ENCODE peak calls at places on chromosome 14, in four cellular contexts. One of them, this sample, is unnamed.

GRCh38 chr14:91149462-91149861 is 35.6 kb downstream of the DGLUCY start:
- DNase-seq in HepG2: peak; percentile 92
- DNase-seq in WTC11: no peak
- DNase-seq in A549: peak; percentile 32
- DNase-seq in this sample: peak; percentile 32

GRCh38 chr14:80974338-80975078 is 19.1 kb downstream of the TSHR start:
- DNase-seq in HepG2: no peak
- DNase-seq in A549: no peak
- DNase-seq in WTC11: no peak
- DNase-seq in this sample: no peak

GRCh38 chr14:71597955-71598659 is 334.1 kb upstream of the RGS6 start:
- DNase-seq in WTC11: no peak
- DNase-seq in HepG2: no peak
- DNase-seq in A549: no peak
- DNase-seq in this sample: no peak

GRCh38 chr14:44732144-44732543 is 225.1 kb upstream of the FSCB start:
- DNase-seq in A549: no peak
- DNase-seq in WTC11: no peak
- DNase-seq in HepG2: no peak
- DNase-seq in this sample: no peak

GRCh38 chr14:53265025-53265424 is 111.9 kb upstream of the DDHD1 start:
- DNase-seq in WTC11: no peak
- DNase-seq in HepG2: no peak
- DNase-seq in A549: no peak
- DNase-seq in this sample: no peak

GRCh38 chr14:64966976-64967375 is 5.2 kb downstream of the RAB15 start:
- DNase-seq in HepG2: no peak
- DNase-seq in A549: no peak
- DNase-seq in WTC11: no peak
- DNase-seq in this sample: no peak

GRCh38 chr14:54410215-54410614 is 13.4 kb downstream of the CDKN3 start:
- DNase-seq in HepG2: peak; percentile 20
- DNase-seq in WTC11: no peak
- DNase-seq in A549: no peak
- DNase-seq in this sample: no peak

GRCh38 chr14:93977790-93978581 is 1.6 kb upstream of the ASB2 start:
- DNase-seq in A549: no peak
- DNase-seq in HepG2: no peak
- DNase-seq in WTC11: no peak
- DNase-seq in this sample: no peak

GRCh38 chr14:100106260-100106659 is 41.0 kb downstream of the EVL start:
- DNase-seq in A549: no peak
- DNase-seq in HepG2: no peak
- DNase-seq in WTC11: no peak
- DNase-seq in this sample: peak; percentile 22

GRCh38 chr14:54564799-54565235 is 2.1 kb upstream of the SAMD4A start:
- DNase-seq in HepG2: peak; percentile 13
- DNase-seq in WTC11: no peak
- DNase-seq in A549: no peak
- DNase-seq in this sample: no peak

GRCh38 chr14:100147181-100147631 is 12.2 kb downstream of the DEGS2 start:
- DNase-seq in A549: no peak
- DNase-seq in HepG2: no peak
- DNase-seq in WTC11: no peak
- DNase-seq in this sample: no peak

GRCh38 chr14:87049886-87050820 is 942.8 kb downstream of the GALC start:
- DNase-seq in HepG2: peak; percentile 37
- DNase-seq in A549: peak; percentile 2
- DNase-seq in WTC11: peak; percentile 62
- DNase-seq in this sample: no peak

GRCh38 chr14:30569216-30569902 is 10.4 kb downstream of the G2E3 start:
- DNase-seq in HepG2: peak; percentile 60
- DNase-seq in WTC11: no peak
- DNase-seq in A549: no peak
- DNase-seq in this sample: no peak

GRCh38 chr14:22448035-22448904 is 140.8 kb downstream of the DAD1 start:
- DNase-seq in A549: no peak
- DNase-seq in HepG2: no peak
- DNase-seq in WTC11: no peak
- DNase-seq in this sample: no peak

GRCh38 chr14:106694638-106695393 is 1168.4 kb downstream of the TMEM121 start:
- DNase-seq in WTC11: no peak
- DNase-seq in HepG2: no peak
- DNase-seq in A549: no peak
- DNase-seq in this sample: no peak

GRCh38 chr14:61563880-61564622 is 131.3 kb upstream of the HIF1A start:
- DNase-seq in WTC11: no peak
- DNase-seq in HepG2: no peak
- DNase-seq in A549: no peak
- DNase-seq in this sample: no peak

GRCh38 chr14:61565836-61566536 is 129.3 kb upstream of the HIF1A start:
- DNase-seq in WTC11: no peak
- DNase-seq in HepG2: no peak
- DNase-seq in A549: no peak
- DNase-seq in this sample: no peak

GRCh38 chr14:61563162-61563511 is 132.2 kb upstream of the HIF1A start:
- DNase-seq in HepG2: no peak
- DNase-seq in A549: no peak
- DNase-seq in WTC11: no peak
- DNase-seq in this sample: no peak

GRCh38 chr14:61565181-61565580 is 130.1 kb upstream of the HIF1A start:
- DNase-seq in WTC11: no peak
- DNase-seq in HepG2: no peak
- DNase-seq in A549: no peak
- DNase-seq in this sample: no peak

DNA sequence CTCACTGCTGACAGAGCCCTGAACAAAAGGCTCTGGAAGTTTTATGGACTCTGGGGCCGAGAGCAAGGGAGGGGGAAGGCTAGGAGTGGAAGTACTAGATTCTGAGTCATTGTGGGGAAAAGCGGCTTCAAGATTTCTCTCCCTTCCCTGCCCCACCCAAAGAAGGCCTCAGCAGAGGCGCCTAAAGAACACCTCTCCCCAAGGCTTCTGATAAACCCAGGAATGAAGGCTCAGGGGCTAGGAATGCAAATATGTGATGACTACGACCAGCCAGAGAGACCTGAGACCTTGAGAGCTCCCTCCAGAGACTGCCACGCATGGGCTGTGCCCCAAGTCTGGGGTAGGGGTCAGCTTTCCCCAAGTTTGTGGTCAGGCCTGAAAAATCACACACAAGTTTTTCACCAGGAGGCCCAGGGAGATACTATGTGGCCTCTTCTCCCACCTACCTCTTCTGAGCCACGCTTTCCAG is 130.7 kb upstream of the HIF1A start:
- DNase-seq in WTC11: no peak
- DNase-seq in A549: peak; percentile 79
- DNase-seq in HepG2: peak; percentile 44
- DNase-seq in this sample: peak; percentile 17
- TF ChIP-seq NR3C1 in WTC11: no peak
- TF ChIP-seq NR3C1 in A549: no peak
- TF ChIP-seq NR3C1 in HepG2: no peak
- TF ChIP-seq NR3C1 in this sample: no peak

GRCh38 chr14:75495882-75496281 is 26.4 kb upstream of the BATF start:
- DNase-seq in WTC11: no peak
- DNase-seq in A549: no peak
- DNase-seq in HepG2: no peak
- DNase-seq in this sample: no peak
- TF ChIP-seq NR3C1 in WTC11: no peak
- TF ChIP-seq NR3C1 in A549: no peak
- TF ChIP-seq NR3C1 in HepG2: no peak
- TF ChIP-seq NR3C1 in this sample: no peak

GRCh38 chr14:104226421-104227385 is 88.3 kb downstream of the KIF26A start:
- DNase-seq in HepG2: no peak
- DNase-seq in A549: no peak
- DNase-seq in WTC11: peak; percentile 13
- DNase-seq in this sample: no peak
- TF ChIP-seq NR3C1 in HepG2: no peak
- TF ChIP-seq NR3C1 in A549: no peak
- TF ChIP-seq NR3C1 in WTC11: no peak
- TF ChIP-seq NR3C1 in this sample: no peak

GRCh38 chr14:69161590-69161989 is 8.7 kb upstream of the DCAF5 start:
- DNase-seq in A549: no peak
- DNase-seq in WTC11: no peak
- DNase-seq in HepG2: no peak
- DNase-seq in this sample: no peak
- TF ChIP-seq NR3C1 in A549: no peak
- TF ChIP-seq NR3C1 in WTC11: no peak
- TF ChIP-seq NR3C1 in HepG2: no peak
- TF ChIP-seq NR3C1 in this sample: no peak

DNA sequence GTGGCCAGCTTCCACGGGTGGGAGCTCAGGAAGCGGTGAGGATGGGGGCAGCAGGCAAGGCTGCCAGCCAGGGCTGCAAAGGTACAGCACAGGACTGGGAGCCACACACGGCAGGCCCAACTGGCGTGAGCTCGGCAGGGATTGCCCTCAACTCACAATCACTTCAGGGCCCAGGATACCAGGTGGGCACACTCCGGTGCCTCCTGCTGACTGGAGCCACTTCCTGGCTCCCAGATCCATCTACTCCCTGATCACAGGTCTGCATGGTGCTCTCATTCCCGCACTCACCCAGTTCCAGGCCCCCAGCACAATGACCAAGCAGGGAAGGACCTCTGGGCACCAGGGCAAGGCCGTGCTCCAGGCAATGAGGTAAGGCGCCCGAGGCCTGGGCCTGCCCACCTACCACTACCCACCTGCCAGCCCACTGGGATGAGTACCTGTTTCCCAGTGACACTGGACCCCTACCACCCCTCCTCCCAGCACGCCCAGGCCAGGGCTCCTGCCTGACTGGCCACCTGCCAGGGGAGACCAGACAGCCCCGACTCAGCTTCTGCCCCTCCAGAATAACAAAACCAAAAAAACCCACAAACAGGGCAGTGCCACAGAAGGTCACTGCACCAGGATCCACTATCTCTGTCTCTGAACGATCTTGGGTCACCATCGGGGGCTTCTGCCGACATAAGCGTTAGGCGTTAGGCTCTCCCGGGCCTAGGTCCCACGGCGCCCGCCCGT is 1.8 kb downstream of the JAG2 start:
- DNase-seq in WTC11: no peak
- DNase-seq in A549: no peak
- DNase-seq in HepG2: no peak
- DNase-seq in this sample: no peak
- TF ChIP-seq NR3C1 in WTC11: no peak
- TF ChIP-seq NR3C1 in A549: no peak
- TF ChIP-seq NR3C1 in HepG2: no peak
- TF ChIP-seq NR3C1 in this sample: no peak

GRCh38 chr14:41986083-41986645 is 379.5 kb downstream of the LRFN5 start:
- DNase-seq in WTC11: no peak
- DNase-seq in A549: no peak
- DNase-seq in HepG2: no peak
- DNase-seq in this sample: no peak

GRCh38 chr14:41986726-41987125 is 380.1 kb downstream of the LRFN5 start:
- DNase-seq in HepG2: no peak
- DNase-seq in WTC11: no peak
- DNase-seq in A549: no peak
- DNase-seq in this sample: no peak
- TF ChIP-seq NR3C1 in HepG2: no peak
- TF ChIP-seq NR3C1 in WTC11: no peak
- TF ChIP-seq NR3C1 in A549: no peak
- TF ChIP-seq NR3C1 in this sample: no peak

GRCh38 chr14:33229269-33229924 is 290.7 kb downstream of the NPAS3 start:
- DNase-seq in WTC11: no peak
- DNase-seq in HepG2: no peak
- DNase-seq in A549: no peak
- DNase-seq in this sample: no peak
- TF ChIP-seq NR3C1 in WTC11: no peak
- TF ChIP-seq NR3C1 in HepG2: no peak
- TF ChIP-seq NR3C1 in A549: no peak
- TF ChIP-seq NR3C1 in this sample: no peak

GRCh38 chr14:49673586-49673985 is 14.4 kb downstream of the POLE2 start:
- DNase-seq in WTC11: no peak
- DNase-seq in HepG2: no peak
- DNase-seq in A549: no peak
- DNase-seq in this sample: no peak

GRCh38 chr14:49677643-49678042 is 10.4 kb downstream of the POLE2 start:
- DNase-seq in HepG2: no peak
- DNase-seq in A549: peak; percentile 33
- DNase-seq in WTC11: peak; percentile 23
- DNase-seq in this sample: no peak

GRCh38 chr14:49679271-49679670 is 8.7 kb downstream of the POLE2 start:
- DNase-seq in WTC11: no peak
- DNase-seq in HepG2: no peak
- DNase-seq in A549: no peak
- DNase-seq in this sample: no peak
- TF ChIP-seq NR3C1 in WTC11: no peak
- TF ChIP-seq NR3C1 in HepG2: no peak
- TF ChIP-seq NR3C1 in A549: no peak
- TF ChIP-seq NR3C1 in this sample: no peak

GRCh38 chr14:20624495-20625070 is 16.9 kb downstream of the OR6S1 start:
- DNase-seq in WTC11: peak; percentile 76
- DNase-seq in HepG2: no peak
- DNase-seq in A549: peak; percentile 75
- DNase-seq in this sample: peak; percentile 18
- TF ChIP-seq NR3C1 in WTC11: no peak
- TF ChIP-seq NR3C1 in HepG2: no peak
- TF ChIP-seq NR3C1 in A549: no peak
- TF ChIP-seq NR3C1 in this sample: no peak

GRCh38 chr14:76929927-76930326 is 98.6 kb downstream of the IRF2BPL start:
- DNase-seq in WTC11: no peak
- DNase-seq in A549: no peak
- DNase-seq in HepG2: no peak
- DNase-seq in this sample: peak; percentile 36

GRCh38 chr14:76928301-76928700 is 100.2 kb downstream of the IRF2BPL start:
- DNase-seq in HepG2: no peak
- DNase-seq in A549: no peak
- DNase-seq in WTC11: no peak
- DNase-seq in this sample: no peak

GRCh38 chr14:76923422-76924362 is 97.5 kb downstream of the LRRC74A start:
- DNase-seq in WTC11: no peak
- DNase-seq in HepG2: no peak
- DNase-seq in A549: no peak
- DNase-seq in this sample: no peak

GRCh38 chr14:76924363-76925151 is 98.3 kb downstream of the LRRC74A start:
- DNase-seq in A549: no peak
- DNase-seq in WTC11: peak; percentile 86
- DNase-seq in HepG2: peak; percentile 36
- DNase-seq in this sample: peak; percentile 20

DNA sequence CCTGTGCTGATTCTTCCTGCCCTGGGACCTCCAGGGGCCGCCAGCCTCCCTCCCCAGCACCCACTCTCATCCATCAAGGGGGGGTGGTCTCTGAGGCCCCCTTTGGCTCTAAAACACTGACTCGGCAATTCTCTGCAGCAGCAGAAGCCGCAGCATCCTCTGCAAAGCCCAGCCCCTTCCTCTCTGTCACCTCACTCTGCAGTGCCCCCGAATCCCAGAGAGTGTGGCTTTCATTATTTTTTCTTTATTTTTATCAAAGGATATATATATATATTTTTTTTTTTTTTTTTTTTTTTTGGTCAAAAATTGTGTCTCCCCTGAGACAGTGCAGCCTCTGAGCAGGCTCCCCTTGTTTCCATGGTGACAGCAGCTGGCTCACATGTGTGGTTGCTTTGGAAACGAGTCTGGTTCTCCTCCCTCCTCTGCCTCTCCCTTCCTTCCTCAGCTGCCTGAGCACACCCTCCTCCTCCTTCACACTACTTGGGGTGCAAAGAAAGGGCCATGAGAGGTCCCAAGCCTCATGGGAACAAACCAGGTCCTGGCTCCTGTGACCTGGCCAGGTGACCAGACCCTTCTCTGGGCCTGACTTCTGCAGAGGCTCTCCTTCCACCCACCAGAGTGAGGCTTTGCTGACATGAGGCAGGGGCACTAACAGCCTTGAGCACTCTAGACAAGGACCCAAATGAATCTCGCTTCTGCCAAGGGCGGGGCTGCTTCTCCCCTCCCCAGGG is 100.5 kb downstream of the LRRC74A start:
- DNase-seq in A549: no peak
- DNase-seq in WTC11: no peak
- DNase-seq in HepG2: no peak
- DNase-seq in this sample: no peak
- TF ChIP-seq NR3C1 in A549: no peak
- TF ChIP-seq NR3C1 in WTC11: no peak
- TF ChIP-seq NR3C1 in HepG2: no peak
- TF ChIP-seq NR3C1 in this sample: no peak

This sample was measured in K562.